ENCODE peak calls at places on chromosomes 4 and X, in six cellular contexts. L is K562, A is HCT116, I is GM12878, D is SK-N-SH, N is HepG2. X is an unnamed sample.

GRCh38 chrX:29617276-29617675 is 598.1 kb upstream of the MAGEB2 start:
- DNase-seq in L (no peak), A (no peak), I (no peak), D (no peak), N (no peak), X (no peak)

GRCh38 chr4:12852338-12853307 is 631.5 kb downstream of the RAB28 start:
- DNase-seq in L (no peak), A (peak), I (no peak), D (peak), N (peak), X (peak)

GRCh38 chr4:156609421-156609820 is 362.2 kb downstream of the PDGFC start:
- DNase-seq in L (no peak), A (no peak), I (no peak), D (no peak), N (no peak), X (no peak)

GRCh38 chr4:181559637-181560036 is 683.6 kb upstream of the TENM3 start:
- DNase-seq in L (no peak), A (no peak), I (no peak), D (no peak), N (no peak), X (no peak)

GRCh38 chr4:80184791-80185756 is 12.2 kb upstream of the PRDM8 start:
- DNase-seq in L (no peak), A (no peak), I (no peak), D (no peak), N (no peak), X (no peak)

GRCh38 chr4:152851226-152851625 is 71.5 kb downstream of the ARFIP1 start:
- DNase-seq in L (no peak), A (no peak), I (no peak), D (no peak), N (no peak), X (no peak)

GRCh38 chr4:5757536-5757935 is 46.5 kb downstream of the EVC start:
- DNase-seq in L (no peak), A (no peak), I (no peak), D (no peak), N (no peak), X (no peak)

GRCh38 chr4:55445921-55446577 is 50.3 kb downstream of the TMEM165 start:
- DNase-seq in L (no peak), A (no peak), I (no peak), D (no peak), N (no peak), X (no peak)

GRCh38 chr4:152032722-152033131 is 271.9 kb upstream of the GATB start:
- DNase-seq in L (no peak), A (no peak), I (no peak), D (no peak), N (no peak), X (no peak)

GRCh38 chr4:10099521-10100325 is 16.9 kb downstream of the WDR1 start:
- DNase-seq in L (no peak), A (no peak), I (no peak), D (no peak), N (no peak), X (no peak)

GRCh38 chrX:19886888-19887531 is 390 bp downstream of the SH3KBP1 start:
- DNase-seq in L (peak), A (no peak), I (no peak), D (peak), N (no peak), X (no peak)

GRCh38 chr4:73815145-73815544 is 21.3 kb upstream of the CXCL6 start:
- DNase-seq in L (no peak), A (no peak), I (no peak), D (no peak), N (no peak), X (no peak)

GRCh38 chrX:72107320-72107719 is 24.4 kb downstream of the RTL5 start:
- DNase-seq in L (peak), A (no peak), I (no peak), D (peak), N (no peak), X (no peak)

GRCh38 chr4:165828928-165829327 is 44.1 kb upstream of the TLL1 start:
- DNase-seq in L (no peak), A (no peak), I (no peak), D (no peak), N (no peak), X (no peak)

GRCh38 chr4:11427201-11427996 is 1.3 kb downstream of the HS3ST1 start:
- DNase-seq in L (no peak), A (no peak), I (no peak), D (no peak), N (no peak), X (no peak)

GRCh38 chrX:1661048-1661921 is 46.4 kb downstream of the ASMT start:
- DNase-seq in L (peak), A (peak), I (peak), D (no peak), N (peak), X (no peak)

GRCh38 chr4:54065282-54066087 is 1.1 kb upstream of the CHIC2 start:
- DNase-seq in L (no peak), A (no peak), I (no peak), D (no peak), N (no peak), X (no peak)

GRCh38 chrX:39736219-39737211 is 361.2 kb downstream of the BCOR start:
- DNase-seq in L (no peak), A (no peak), I (no peak), D (peak), N (no peak), X (no peak)

GRCh38 chr4:35105486-35105885 is 1138.8 kb downstream of the ARAP2 start:
- DNase-seq in L (no peak), A (no peak), I (no peak), D (no peak), N (no peak), X (no peak)

GRCh38 chr4:153798436-153798835 is 9.6 kb upstream of the SFRP2 start:
- DNase-seq in L (no peak), A (no peak), I (no peak), D (no peak), N (no peak), X (no peak)

GRCh38 chr4:54607067-54607466 is 50.7 kb upstream of the KIT start:
- DNase-seq in L (no peak), A (no peak), I (no peak), D (no peak), N (no peak), X (no peak)

GRCh38 chrX:72094894-72095293 is 36.8 kb downstream of the RTL5 start:
- DNase-seq in L (peak), A (no peak), I (no peak), D (peak), N (no peak), X (no peak)

GRCh38 chrX:9340619-9341304 is 124.1 kb upstream of the TBL1X start:
- DNase-seq in L (no peak), A (no peak), I (peak), D (peak), N (no peak), X (no peak)

GRCh38 chr4:47852121-47852520 is 14.3 kb upstream of the CORIN start:
- DNase-seq in L (no peak), A (no peak), I (no peak), D (no peak), N (no peak), X (no peak)

GRCh38 chrX:39307488-39307887 is 506.2 kb downstream of the MID1IP1 start:
- DNase-seq in L (no peak), A (no peak), I (no peak), D (no peak), N (no peak), X (no peak)

GRCh38 chrX:109600114-109600710 is 24.8 kb downstream of the KCNE5 start:
- DNase-seq in L (no peak), A (no peak), I (no peak), D (peak), N (no peak), X (no peak)

DNA sequence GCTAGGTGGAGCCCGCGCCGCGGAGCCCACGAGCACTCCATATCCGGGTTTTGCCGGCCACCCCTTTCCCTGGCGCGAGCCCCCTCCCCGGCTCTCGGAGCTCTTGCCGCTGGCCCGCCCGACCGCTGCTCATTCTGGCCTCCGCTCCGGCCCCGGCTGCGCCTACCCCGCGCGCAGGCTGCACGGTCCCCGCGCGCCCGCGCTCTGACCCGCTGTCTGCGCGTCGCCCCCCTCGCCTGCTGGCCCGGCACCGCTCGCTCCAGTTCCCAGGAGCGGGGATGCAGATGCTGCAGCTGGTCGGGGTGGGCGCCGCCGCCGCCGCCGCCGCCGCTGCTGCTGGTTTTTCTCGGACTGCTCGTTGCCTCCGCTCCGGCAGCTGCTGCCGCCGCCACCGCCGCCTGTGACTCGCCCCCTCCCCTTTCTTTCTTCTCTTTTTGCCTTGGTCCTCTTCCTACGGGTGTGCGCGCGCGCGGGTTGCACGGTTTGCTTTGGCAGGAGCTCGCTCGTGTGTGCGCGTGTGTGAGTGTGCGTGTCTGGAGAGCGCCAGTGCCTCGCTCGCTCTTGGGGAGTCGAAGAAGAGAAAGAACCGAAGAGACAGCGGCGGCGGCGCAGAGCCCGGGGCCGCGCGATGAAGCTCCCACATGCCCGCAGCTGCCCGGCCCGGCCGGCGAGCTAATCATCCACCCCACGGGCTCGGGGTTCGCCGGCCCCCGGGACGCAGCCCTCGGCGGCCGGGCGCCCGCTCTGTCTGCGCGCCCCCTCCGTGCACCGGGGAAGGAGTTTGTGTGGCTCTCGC is at the start of gene ADGRL3:
- DNase-seq in L (no peak), A (no peak), I (no peak), D (peak), N (no peak), X (no peak)
- TF ChIP-seq SIN3A in L (no peak), A (no peak), I (no peak), D (no peak), N (no peak), X (no peak)

DNA sequence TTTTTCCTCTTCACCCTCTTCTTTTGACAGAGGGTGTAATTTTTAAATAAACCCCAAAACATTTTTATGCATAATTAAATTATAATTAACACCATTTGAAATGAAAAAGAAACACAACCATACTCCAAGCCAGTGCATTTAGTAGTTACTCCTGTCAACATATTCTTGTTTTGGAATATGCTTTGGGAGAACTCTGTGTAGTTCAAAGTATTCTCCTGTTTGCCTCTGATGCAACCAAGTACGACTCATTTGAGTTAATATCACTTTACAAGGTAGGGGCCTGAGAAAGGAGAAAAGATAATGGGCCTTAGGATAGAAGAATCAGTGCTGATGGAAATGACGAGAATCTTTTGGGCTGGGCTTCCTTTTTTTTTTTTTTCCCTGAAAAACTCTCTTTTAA is 2.7 kb downstream of the PTPN13 start:
- DNase-seq in L (no peak), A (peak), I (no peak), D (no peak), N (no peak), X (no peak)
- TF ChIP-seq REST in L (no peak), A (no peak), I (no peak), D (no peak), N (no peak), X (no peak)

GRCh38 chr4:184818216-184818564 is 7.6 kb downstream of the ACSL1 start:
- DNase-seq in L (no peak), A (no peak), I (peak), D (no peak), N (no peak), X (no peak)
- H3K27ac ChIP-seq in L (no peak), A (no peak), I (peak), D (no peak), N (no peak), X (no peak)

DNA sequence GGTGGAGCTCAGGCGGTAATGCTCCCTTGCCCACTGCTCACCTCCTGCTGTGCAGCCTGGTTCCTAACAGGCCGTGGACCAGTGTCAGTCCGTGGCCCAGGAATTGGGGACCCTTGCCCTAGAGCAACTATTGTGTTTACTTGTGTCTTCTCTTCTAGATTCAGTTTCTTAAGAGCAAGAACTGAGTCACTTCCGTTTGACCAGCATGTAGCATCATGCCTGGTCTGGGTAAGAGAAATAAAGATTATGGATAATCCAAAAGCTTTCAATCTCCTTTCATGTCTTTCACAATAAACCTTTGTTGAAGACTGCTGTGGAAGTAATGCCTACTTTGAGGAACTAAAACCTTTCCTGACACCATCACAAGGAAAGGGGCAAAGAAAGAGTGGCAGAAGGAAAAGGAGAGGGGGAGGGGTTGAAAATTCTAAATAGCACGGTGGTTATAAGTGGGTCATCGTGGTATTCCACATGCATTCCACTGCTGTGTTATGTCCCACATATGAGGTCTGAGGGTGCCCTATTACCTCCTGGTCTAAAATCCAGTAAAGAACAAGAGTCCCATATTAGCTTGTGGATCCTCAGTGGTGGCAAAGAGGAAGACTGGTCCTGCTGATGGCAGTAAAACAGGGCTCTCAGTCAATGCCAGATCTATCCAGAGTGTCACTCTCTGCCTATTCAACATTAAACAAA is 133.4 kb downstream of the RASL11B start:
- DNase-seq in L (no peak), A (no peak), I (no peak), D (no peak), N (no peak), X (no peak)
- TF ChIP-seq SIN3A in L (no peak), A (no peak), I (no peak), D (no peak), N (no peak), X (no peak)

GRCh38 chr4:730511-730910 is 24.9 kb downstream of the PCGF3 start:
- DNase-seq in L (no peak), A (no peak), I (no peak), D (no peak), N (no peak), X (no peak)
- TF ChIP-seq REST in L (no peak), A (no peak), I (no peak), D (no peak), N (no peak), X (no peak)

GRCh38 chr4:41060352-41061318 is 153.7 kb downstream of the APBB2 start:
- DNase-seq in L (no peak), A (no peak), I (no peak), D (no peak), N (no peak), X (no peak)
- H3K27ac ChIP-seq in L (no peak), A (no peak), I (no peak), D (no peak), N (no peak), X (no peak)

GRCh38 chr4:158208931-158209640 is 1.2 kb upstream of the TMEM144 start:
- DNase-seq in L (no peak), A (no peak), I (no peak), D (no peak), N (no peak), X (no peak)
- TF ChIP-seq SIN3A in L (no peak), A (no peak), I (no peak), D (no peak), N (no peak), X (no peak)